ENCODE peak calls at places on chromosomes 1 and 21, in five cellular contexts. T is uterus, O is testis, M is heart left ventricle, R is A549. I is an unnamed sample. For H3K9me3, the result is how much of the 10 kb centered on the place peaks cover.

GRCh38 chr21:19326581-19327319 is 923.2 kb upstream of the TMPRSS15 start:
- DNase-seq in T (no peak), O (no peak), M (no peak), R (no peak), I (no peak)

GRCh38 chr1:17545354-17545753 is 5.9 kb downstream of the ARHGEF10L start:
- DNase-seq in T (no peak), O (no peak), M (no peak), R (no peak), I (no peak)

GRCh38 chr21:37381883-37382585 is 15.5 kb downstream of the DYRK1A start:
- DNase-seq in T (no peak), O (no peak), M (no peak), R (no peak), I (no peak)

GRCh38 chr1:94713472-94714141 is 106.5 kb upstream of the SLC44A3 start:
- DNase-seq in T (peak), O (peak), M (peak), R (peak), I (peak)

GRCh38 chr1:109089242-109090015 is 1.1 kb upstream of the TMEM167B start:
- DNase-seq in T (no peak), O (peak), M (peak), R (peak), I (peak)

GRCh38 chr1:109619655-109620395 is at the start of gene AMPD2:
- DNase-seq in T (peak), O (peak), M (peak), R (peak), I (peak)

GRCh38 chr1:145795257-145795881 is 28.5 kb downstream of the RNF115 start:
- DNase-seq in T (no peak), O (peak), M (no peak), R (no peak), I (no peak)

GRCh38 chr1:48744032-48744431 is 32.7 kb downstream of the BEND5 start:
- DNase-seq in T (no peak), O (no peak), M (no peak), R (peak), I (no peak)

GRCh38 chr1:41977329-41977728 is 58.6 kb upstream of the HIVEP3 start:
- DNase-seq in T (no peak), O (no peak), M (no peak), R (no peak), I (no peak)

GRCh38 chr1:12501661-12502060 is 116.3 kb downstream of the DHRS3 start:
- DNase-seq in T (no peak), O (no peak), M (no peak), R (no peak), I (no peak)

GRCh38 chr1:160001440-160001839 is 30.4 kb downstream of the PIGM start:
- DNase-seq in T (no peak), O (no peak), M (no peak), R (no peak), I (no peak)

GRCh38 chr1:26045712-26046312 is at the start of gene SLC30A2:
- DNase-seq in T (no peak), O (no peak), M (no peak), R (no peak), I (no peak)

GRCh38 chr1:2826316-2826715 is 24.8 kb upstream of the TTC34 start:
- DNase-seq in T (no peak), O (no peak), M (no peak), R (no peak), I (no peak)

GRCh38 chr1:29398431-29398830 is 162.1 kb downstream of the PTPRU start:
- DNase-seq in T (no peak), O (no peak), M (no peak), R (no peak), I (no peak)

GRCh38 chr1:208950206-208950605 is 633.3 kb upstream of the CAMK1G start:
- DNase-seq in T (no peak), O (no peak), M (no peak), R (no peak), I (no peak)

GRCh38 chr1:27009601-27010197 is 3.0 kb downstream of the TENT5B start:
- DNase-seq in T (no peak), O (no peak), M (peak), R (no peak), I (no peak)

GRCh38 chr1:241269116-241269515 is 87.9 kb downstream of the RGS7 start:
- DNase-seq in T (no peak), O (no peak), M (no peak), R (peak), I (no peak)

GRCh38 chr1:4395676-4396075 is 258.7 kb upstream of the AJAP1 start:
- DNase-seq in T (no peak), O (no peak), M (no peak), R (no peak), I (no peak)

GRCh38 chr1:87135313-87135712 is 193.4 kb upstream of the LMO4 start:
- DNase-seq in T (no peak), O (no peak), M (no peak), R (no peak), I (no peak)

GRCh38 chr1:23376890-23377811 is 7.5 kb upstream of the ZNF436 start:
- DNase-seq in T (peak), O (peak), M (peak), R (peak), I (peak)

GRCh38 chr21:45136927-45137611 is 62.7 kb downstream of the ADARB1 start:
- DNase-seq in T (peak), O (peak), M (peak), R (peak), I (peak)
- H3K4me3 ChIP-seq in T (no peak), O (no peak), M (no peak), R (no peak), I (no peak)

GRCh38 chr21:29309703-29310102 is 11.0 kb downstream of the BACH1 start:
- DNase-seq in T (no peak), O (no peak), M (no peak), R (no peak), I (no peak)

GRCh38 chr21:29308456-29308783 is 9.7 kb downstream of the BACH1 start:
- DNase-seq in T (no peak), O (no peak), M (no peak), R (no peak), I (no peak)

GRCh38 chr21:29315155-29315749 is 16.5 kb downstream of the BACH1 start:
- DNase-seq in T (no peak), O (no peak), M (no peak), R (no peak), I (no peak)

GRCh38 chr21:29313662-29314408 is 15.1 kb downstream of the BACH1 start:
- DNase-seq in T (no peak), O (no peak), M (no peak), R (no peak), I (no peak)

GRCh38 chr21:29311802-29312201 is 13.1 kb downstream of the BACH1 start:
- DNase-seq in T (no peak), O (no peak), M (no peak), R (no peak), I (no peak)
- H3K9me3 ChIP-seq in T (under half), O (under half), M (under half), R (under half), I (under half)

GRCh38 chr21:45643021-45643980 is at the start of gene PCBP3:
- DNase-seq in T (peak), O (peak), M (peak), R (peak), I (peak)
- TF ChIP-seq POLR2A in T (peak), O (no peak), M (no peak), R (peak), I (peak)

GRCh38 chr1:203486618-203487370 is 7.2 kb upstream of the OPTC start:
- DNase-seq in T (no peak), O (peak), M (no peak), R (no peak), I (no peak)
- H3K4me3 ChIP-seq in T (no peak), O (peak), M (peak), R (no peak), I (peak)

I was measured in gastrocnemius medialis.